ENCODE peak calls at places on chromosomes 7 and 10, in four cellular contexts. A is HTR-8/SVneo; V is cerebellar nuclear complex; Z is activated CD4-positive, alpha-beta memory T cell treated with anti-CD3 and anti-CD28 coated beads for 36 hours. Q is an unnamed sample.

GRCh38 chr7:45085619-45086200 is 3.1 kb downstream of the NACAD start:
- DNase-seq in A (no peak), V (no peak), Z (no peak), Q (no peak)

GRCh38 chr7:17661982-17662585 is 278.2 kb downstream of the SNX13 start:
- DNase-seq in A (no peak), V (no peak), Z (no peak), Q (no peak)

GRCh38 chr7:116588641-116589594 is 64.1 kb downstream of the CAV1 start:
- DNase-seq in A (peak), V (no peak), Z (no peak), Q (no peak)

GRCh38 chr7:152312316-152312715 is 123.5 kb downstream of the KMT2C start:
- DNase-seq in A (no peak), V (no peak), Z (no peak), Q (no peak)

GRCh38 chr7:150766334-150766709 is 29.1 kb downstream of the GIMAP5 start:
- DNase-seq in A (no peak), V (no peak), Z (no peak), Q (no peak)

GRCh38 chr10:51683031-51683830 is 16.2 kb downstream of the CSTF2T start:
- DNase-seq in A (no peak), V (no peak), Z (no peak), Q (no peak)

GRCh38 chr10:132916421-132916841 is 25.9 kb downstream of the CFAP46 start:
- DNase-seq in A (no peak), V (no peak), Z (no peak), Q (no peak)

GRCh38 chr10:130218181-130218641 is 82.0 kb downstream of the GLRX3 start:
- DNase-seq in A (no peak), V (no peak), Z (no peak), Q (no peak)

GRCh38 chr7:128840326-128841170 is 10.3 kb downstream of the FLNC start:
- DNase-seq in A (no peak), V (no peak), Z (no peak), Q (no peak)

GRCh38 chr7:44235582-44236332 is 35.0 kb downstream of the YKT6 start:
- DNase-seq in A (no peak), V (peak), Z (no peak), Q (no peak)

GRCh38 chr7:92831716-92832622 is 4.4 kb downstream of the CDK6 start:
- DNase-seq in A (peak), V (no peak), Z (peak), Q (no peak)

GRCh38 chr7:107971613-107972012 is 31.3 kb downstream of the LAMB1 start:
- DNase-seq in A (no peak), V (no peak), Z (no peak), Q (no peak)

GRCh38 chr10:104941662-104942061 is 300.6 kb downstream of the SORCS3 start:
- DNase-seq in A (no peak), V (no peak), Z (no peak), Q (no peak)

GRCh38 chr7:79084423-79084822 is 369.0 kb downstream of the MAGI2 start:
- DNase-seq in A (no peak), V (no peak), Z (no peak), Q (no peak)

GRCh38 chr10:51972733-51973346 is 273.4 kb upstream of the CSTF2T start:
- DNase-seq in A (no peak), V (no peak), Z (no peak), Q (no peak)

GRCh38 chr10:28248092-28248491 is 54.8 kb downstream of the MPP7 start:
- DNase-seq in A (no peak), V (no peak), Z (no peak), Q (peak)

GRCh38 chr10:17563452-17563851 is 53.7 kb downstream of the HACD1 start:
- DNase-seq in A (no peak), V (no peak), Z (no peak), Q (no peak)

GRCh38 chr10:91930939-91931338 is 7.4 kb downstream of the BTAF1 start:
- DNase-seq in A (no peak), V (no peak), Z (no peak), Q (no peak)

GRCh38 chr10:79285315-79286185 is 61.7 kb upstream of the PPIF start:
- DNase-seq in A (no peak), V (peak), Z (peak), Q (peak)

GRCh38 chr7:138781004-138781403 is 16.8 kb upstream of the TMEM213 start:
- DNase-seq in A (no peak), V (no peak), Z (no peak), Q (no peak)

GRCh38 chr7:42931447-42931833 is 534 bp downstream of the PSMA2 start:
- DNase-seq in A (no peak), V (no peak), Z (no peak), Q (peak)

GRCh38 chr7:80883188-80884025 is 35.4 kb downstream of the SEMA3C start:
- DNase-seq in A (peak), V (no peak), Z (no peak), Q (no peak)

GRCh38 chr10:125113661-125114388 is 46.5 kb downstream of the CTBP2 start:
- DNase-seq in A (no peak), V (no peak), Z (no peak), Q (no peak)

GRCh38 chr7:32891046-32891799 is at the start of gene KBTBD2:
- DNase-seq in A (peak), V (no peak), Z (peak), Q (peak)

GRCh38 chr7:95569720-95570119 is 26.6 kb downstream of the PDK4 start:
- DNase-seq in A (no peak), V (no peak), Z (no peak), Q (no peak)